ENCODE peak calls at places on chromosomes 6 and 20, in nine cellular contexts. T is NCI-H774; Z is renal cortical epithelial cell; B is M059J; R is foreskin melanocyte; W is bronchial epithelial cell; I is activated CD4-positive, CD25-positive, alpha-beta regulatory T cell; F is GM10248; A is iris pigment epithelial cell. Q is an unnamed sample.
A peak's percentile ranks its signal among the peaks of the same experiment; 100 is the strongest.

GRCh38 chr6:80932364-80932763 is 820.1 kb downstream of the TENT5A start:
- DNase-seq in T (no peak), Z (no peak), B (peak; percentile 33), R (no peak), W (no peak), I (no peak), F (no peak), A (peak; percentile 41), Q (no peak)

GRCh38 chr6:151095538-151096254 is 144.1 kb upstream of the AKAP12 start:
- DNase-seq in T (no peak), Z (no peak), B (no peak), R (no peak), W (no peak), I (no peak), F (no peak), A (no peak), Q (no peak)

GRCh38 chr20:881051-881820 is 34.9 kb downstream of the ANGPT4 start:
- DNase-seq in T (no peak), Z (peak; percentile 71), B (peak; percentile 88), R (no peak), W (peak; percentile 83), I (no peak), F (no peak), A (peak; percentile 68), Q (no peak)

GRCh38 chr20:19628570-19629134 is 129.4 kb upstream of the RIN2 start:
- DNase-seq in T (peak; percentile 48), Z (peak; percentile 72), B (peak; percentile 70), R (peak; percentile 18), W (peak; percentile 79), I (no peak), F (peak; percentile 69), A (peak; percentile 64), Q (peak; percentile 67)

GRCh38 chr6:842141-842540 is 149.2 kb upstream of the EXOC2 start:
- DNase-seq in T (no peak), Z (no peak), B (peak; percentile 54), R (peak; percentile 57), W (no peak), I (no peak), F (no peak), A (peak; percentile 76), Q (no peak)

GRCh38 chr6:154223296-154223695 is 133.3 kb downstream of the IPCEF1 start:
- DNase-seq in T (no peak), Z (no peak), B (no peak), R (no peak), W (no peak), I (no peak), F (no peak), A (no peak), Q (no peak)

GRCh38 chr6:27545271-27546046 is 72.6 kb upstream of the ZNF184 start:
- DNase-seq in T (peak; percentile 12), Z (peak; percentile 65), B (peak; percentile 80), R (peak; percentile 64), W (peak; percentile 84), I (no peak), F (peak; percentile 58), A (peak; percentile 87), Q (peak; percentile 77)

GRCh38 chr20:6466065-6466810 is 301.2 kb upstream of the BMP2 start:
- DNase-seq in T (no peak), Z (peak; percentile 4), B (peak; percentile 43), R (peak; percentile 40), W (peak; percentile 66), I (no peak), F (no peak), A (peak; percentile 87), Q (no peak)

GRCh38 chr20:39619386-39619785 is 657.2 kb downstream of the DHX35 start:
- DNase-seq in T (no peak), Z (no peak), B (no peak), R (no peak), W (peak; percentile 53), I (no peak), F (no peak), A (no peak), Q (peak; percentile 9)

GRCh38 chr20:6533828-6534388 is 233.6 kb upstream of the BMP2 start:
- DNase-seq in T (no peak), Z (peak; percentile 100), B (peak; percentile 84), R (peak; percentile 81), W (peak; percentile 25), I (no peak), F (no peak), A (peak; percentile 98), Q (peak; percentile 54)

GRCh38 chr20:51372176-51372803 is 170.2 kb downstream of the NFATC2 start:
- DNase-seq in T (peak; percentile 6), Z (peak; percentile 33), B (peak; percentile 82), R (no peak), W (peak; percentile 50), I (peak; percentile 13), F (peak; percentile 84), A (peak; percentile 79), Q (peak; percentile 84)

GRCh38 chr6:44000164-44000842 is 126.9 kb downstream of the MRPL14 start:
- DNase-seq in T (peak; percentile 84), Z (peak; percentile 74), B (no peak), R (no peak), W (peak; percentile 49), I (no peak), F (peak; percentile 70), A (no peak), Q (no peak)

GRCh38 chr6:54681987-54682386 is 164.6 kb upstream of the FAM83B start:
- DNase-seq in T (no peak), Z (peak; percentile 79), B (peak; percentile 86), R (no peak), W (peak; percentile 28), I (no peak), F (no peak), A (peak; percentile 94), Q (no peak)

GRCh38 chr20:48823960-48824497 is 3.8 kb downstream of the PREX1 start:
- DNase-seq in T (no peak), Z (peak; percentile 50), B (peak; percentile 99), R (no peak), W (peak; percentile 83), I (peak; percentile 16), F (peak; percentile 82), A (peak; percentile 61), Q (no peak)

GRCh38 chr20:58361549-58361948 is 27.5 kb upstream of the VAPB start:
- DNase-seq in T (no peak), Z (peak; percentile 20), B (peak; percentile 67), R (no peak), W (no peak), I (no peak), F (no peak), A (peak; percentile 47), Q (no peak)

GRCh38 chr6:143123081-143123480 is 62.4 kb downstream of the AIG1 start:
- DNase-seq in T (no peak), Z (no peak), B (no peak), R (no peak), W (no peak), I (no peak), F (no peak), A (no peak), Q (no peak)

Q was measured in neural progenitor cell.